ENCODE peak calls at places on chromosomes 5 and 9, in seven cellular contexts. F is NCI-H1436 treated with DMSO at 0.1 percent for 48 hours; C is stimulated activated CD4-positive, alpha-beta T cell treated with anti-CD3 and anti-CD28 coated beads, Interleukin-4, amount 100 ng/mL, for 4 hours; P is GM12892; V is T-helper 2 cell; M is NCI-H1092; D is COR-L47. A is an unnamed sample.

GRCh38 chr5:85479849-85480248 is 1095.2 kb upstream of the EDIL3 start:
- DNase-seq in M (no peak), F (no peak), P (no peak), C (no peak), D (no peak), V (no peak), A (no peak)

GRCh38 chr5:107247427-107247826 is 423.3 kb downstream of the EFNA5 start:
- DNase-seq in M (no peak), P (no peak), V (no peak), D (no peak), C (no peak), F (no peak), A (no peak)

GRCh38 chr5:142819292-142819691 is 49.1 kb downstream of the ARHGAP26 start:
- DNase-seq in V (no peak), C (no peak), M (no peak), P (no peak), D (no peak), F (no peak), A (no peak)

GRCh38 chr5:21142791-21143190 is 1154.8 kb upstream of the CDH18 start:
- DNase-seq in P (no peak), M (no peak), C (no peak), D (no peak), F (no peak), V (no peak), A (no peak)

GRCh38 chr9:93060746-93061259 is 2.3 kb downstream of the SUSD3 start:
- DNase-seq in V (no peak), P (no peak), D (no peak), C (no peak), F (no peak), M (no peak), A (no peak)

GRCh38 chr5:141867139-141867538 is 11.1 kb downstream of the PCDH1 start:
- DNase-seq in P (no peak), D (no peak), V (no peak), M (no peak), C (no peak), F (no peak), A (no peak)

GRCh38 chr5:173615884-173616576 is 420 bp downstream of the BOD1 start:
- DNase-seq in C (peak; percentile 72), F (no peak), D (peak; percentile 79), P (peak; percentile 49), M (no peak), V (peak; percentile 34), A (peak; percentile 27)

GRCh38 chr5:56123531-56124243 is 109.4 kb downstream of the ANKRD55 start:
- DNase-seq in C (no peak), P (no peak), V (no peak), D (no peak), F (no peak), M (no peak), A (no peak)

GRCh38 chr5:96601811-96602244 is 60.3 kb upstream of the CAST start:
- DNase-seq in F (no peak), V (no peak), M (peak; percentile 62), D (peak; percentile 69), P (peak; percentile 18), C (peak; percentile 32), A (peak; percentile 24)

GRCh38 chr5:96661841-96662724 is at the start of gene CAST:
- DNase-seq in V (peak; percentile 66), P (peak; percentile 69), M (no peak), F (no peak), D (peak; percentile 3), C (peak; percentile 80), A (no peak)

GRCh38 chr9:3879731-3880493 is 354.1 kb upstream of the RFX3 start:
- DNase-seq in C (no peak), P (no peak), M (peak; percentile 53), D (peak; percentile 53), V (no peak), F (peak; percentile 23), A (peak; percentile 87)

GRCh38 chr9:136542246-136543041 is 3.4 kb downstream of the NOTCH1 start:
- DNase-seq in V (no peak), C (no peak), D (no peak), F (no peak), P (no peak), M (no peak), A (no peak)

GRCh38 chr9:127919253-127919815 is 2.5 kb upstream of the ST6GALNAC4 start:
- DNase-seq in V (no peak), F (no peak), D (no peak), M (no peak), C (no peak), P (no peak), A (no peak)

GRCh38 chr9:103319979-103320378 is 324.8 kb downstream of the CYLC2 start:
- DNase-seq in P (no peak), F (no peak), V (no peak), M (no peak), D (no peak), C (no peak), A (no peak)

GRCh38 chr9:111118256-111118950 is 80.1 kb upstream of the LPAR1 start:
- DNase-seq in P (no peak), F (no peak), C (no peak), V (no peak), M (no peak), D (no peak), A (no peak)

GRCh38 chr5:170791325-170791954 is 7.9 kb downstream of the GABRP start:
- DNase-seq in C (no peak), P (no peak), M (peak; percentile 42), F (no peak), D (peak; percentile 68), V (no peak), A (peak; percentile 28)

A was measured in NCI-H1105.